ENCODE peak calls at places on chromosomes 3 and 15, in six cellular contexts. U is left ventricle myocardium superior, W is lower lobe of right lung, G is SW 1271, R is GM12891, T is Peyer's patch. B is an unnamed sample.

GRCh38 chr3:112391648-112392047 is 58.7 kb downstream of the CD200 start:
- DNase-seq in W (no peak), R (no peak), G (no peak), U (no peak), T (no peak), B (no peak)

GRCh38 chr15:40928351-40928974 is 677 bp upstream of the DLL4 start:
- DNase-seq in R (no peak), G (no peak), U (no peak), W (no peak), T (no peak), B (no peak)

GRCh38 chr15:91710072-91710471 is 143.4 kb upstream of the SLCO3A1 start:
- DNase-seq in U (no peak), T (no peak), G (no peak), R (no peak), W (no peak), B (no peak)

GRCh38 chr15:38072507-38073277 is 138.3 kb downstream of the TMCO5A start:
- DNase-seq in T (peak), U (peak), G (no peak), W (peak), R (peak), B (peak)

GRCh38 chr3:184914628-184915027 is 102.7 kb downstream of the VPS8 start:
- DNase-seq in T (no peak), R (no peak), G (no peak), W (no peak), U (no peak), B (no peak)

GRCh38 chr3:197031315-197032285 is 2.0 kb upstream of the MELTF start:
- DNase-seq in G (no peak), W (no peak), T (peak), R (no peak), U (peak), B (peak)

GRCh38 chr15:78879517-78880241 is 7.0 kb downstream of the MORF4L1 start:
- DNase-seq in W (no peak), G (no peak), U (no peak), T (no peak), R (no peak), B (no peak)

GRCh38 chr3:59809750-59810444 is 760.1 kb upstream of the CFAP20DC start:
- DNase-seq in U (no peak), R (peak), T (no peak), W (no peak), G (no peak), B (peak)

GRCh38 chr15:84082739-84083138 is 152.8 kb upstream of the GOLGA6L4 start:
- DNase-seq in U (no peak), T (no peak), W (no peak), G (no peak), R (no peak), B (peak)

GRCh38 chr3:165895919-165896318 is 58.7 kb upstream of the BCHE start:
- DNase-seq in R (no peak), G (no peak), U (no peak), T (no peak), W (no peak), B (no peak)

GRCh38 chr15:99249270-99249817 is at the start of gene TTC23:
- DNase-seq in W (no peak), R (no peak), T (no peak), U (no peak), G (no peak), B (peak)

GRCh38 chr3:194215392-194215791 is 79.4 kb downstream of the HES1 start:
- DNase-seq in W (no peak), U (no peak), R (no peak), G (no peak), T (no peak), B (no peak)

GRCh38 chr3:158808697-158809096 is 6.8 kb downstream of the MFSD1 start:
- DNase-seq in T (no peak), W (no peak), R (no peak), U (no peak), G (no peak), B (no peak)

GRCh38 chr3:67531149-67532101 is 123.0 kb downstream of the SUCLG2 start:
- DNase-seq in R (no peak), W (no peak), U (no peak), T (no peak), G (no peak), B (no peak)

GRCh38 chr3:182133752-182134151 is 422.0 kb downstream of the SOX2 start:
- DNase-seq in W (no peak), G (no peak), U (no peak), R (no peak), T (no peak), B (no peak)

GRCh38 chr3:97927699-97928098 is 44.5 kb downstream of the RIOX2 start:
- DNase-seq in U (no peak), R (no peak), W (no peak), T (no peak), G (no peak), B (no peak)

GRCh38 chr3:100277255-100277800 is 16.5 kb downstream of the TBC1D23 start:
- DNase-seq in W (no peak), G (no peak), T (no peak), U (no peak), R (no peak), B (no peak)

GRCh38 chr3:48711727-48712126 is 5.3 kb downstream of the IP6K2 start:
- DNase-seq in G (no peak), R (no peak), U (no peak), T (no peak), W (no peak), B (no peak)

GRCh38 chr3:48412375-48413001 is 17.4 kb downstream of the PLXNB1 start:
- DNase-seq in G (no peak), T (no peak), U (peak), W (peak), R (no peak), B (no peak)